ENCODE peak calls at places on chromosomes 5 and 9, in eight cellular contexts. J is epithelial cell of esophagus; O is tibial artery; L is CD4-positive, alpha-beta memory T cell; T is fibroblast of lung; W is pancreas; S is cardiac muscle cell; U is A549. F is an unnamed sample.

GRCh38 chr5:59564895-59565294 is 328.6 kb downstream of the PDE4D start:
- DNase-seq in S (no peak), T (no peak), W (no peak), L (no peak), O (no peak), U (no peak), J (peak; percentile 21), F (no peak)

GRCh38 chr5:35029333-35029732 is 18.4 kb downstream of the AGXT2 start:
- DNase-seq in S (no peak), U (no peak), J (peak; percentile 19), O (no peak), T (peak; percentile 79), L (no peak), W (no peak), F (no peak)

GRCh38 chr9:92133949-92134604 is 18.9 kb upstream of the SPTLC1 start:
- DNase-seq in W (peak; percentile 79), J (peak; percentile 76), T (peak; percentile 72), U (peak; percentile 85), S (peak; percentile 90), L (peak; percentile 67), O (peak; percentile 72), F (peak; percentile 93)

GRCh38 chr5:2093859-2094615 is 211.3 kb upstream of the IRX4 start:
- DNase-seq in U (peak; percentile 55), L (no peak), J (peak; percentile 82), S (no peak), T (peak; percentile 99), W (no peak), O (peak; percentile 51), F (no peak)

GRCh38 chr5:41412496-41412895 is 97.9 kb downstream of the PLCXD3 start:
- DNase-seq in O (no peak), S (peak; percentile 23), J (no peak), W (no peak), T (no peak), U (no peak), L (no peak), F (no peak)

GRCh38 chr9:26437056-26437711 is 455.4 kb downstream of the CAAP1 start:
- DNase-seq in U (no peak), L (no peak), W (no peak), T (no peak), O (no peak), S (no peak), J (no peak), F (no peak)

GRCh38 chr9:650362-650761 is 191.1 kb upstream of the DMRT1 start:
- DNase-seq in W (no peak), J (peak; percentile 50), L (no peak), U (no peak), T (no peak), O (no peak), S (peak; percentile 25), F (peak; percentile 10)

GRCh38 chr5:30324083-30324482 is 869.4 kb upstream of the CDH6 start:
- DNase-seq in O (no peak), S (peak; percentile 5), L (no peak), U (peak; percentile 1), W (no peak), T (no peak), J (no peak), F (no peak)

GRCh38 chr5:73955447-73955846 is 329.5 kb downstream of the ARHGEF28 start:
- DNase-seq in O (no peak), J (no peak), L (no peak), U (no peak), T (no peak), S (no peak), W (no peak), F (no peak)

GRCh38 chr9:72524820-72525539 is 3.6 kb downstream of the TMC1 start:
- DNase-seq in W (peak; percentile 59), S (no peak), U (peak; percentile 94), O (no peak), L (peak; percentile 10), J (peak; percentile 99), T (peak; percentile 92), F (peak; percentile 75)

GRCh38 chr9:35923927-35924763 is 14.9 kb downstream of the SPAAR start:
- DNase-seq in U (peak; percentile 92), J (peak; percentile 89), L (no peak), T (peak; percentile 90), W (no peak), O (no peak), S (no peak), F (peak; percentile 48)

GRCh38 chr5:112097768-112098167 is 321.3 kb downstream of the EPB41L4A start:
- DNase-seq in W (no peak), J (no peak), L (no peak), U (no peak), O (no peak), T (peak; percentile 19), S (no peak), F (no peak)

GRCh38 chr5:140321796-140322195 is 18.9 kb upstream of the PFDN1 start:
- DNase-seq in U (no peak), T (peak; percentile 40), J (no peak), S (no peak), W (no peak), O (peak; percentile 72), L (no peak), F (no peak)

GRCh38 chr5:34509392-34509791 is 146.7 kb upstream of the RAI14 start:
- DNase-seq in U (no peak), J (peak; percentile 93), S (no peak), L (no peak), O (no peak), T (no peak), W (no peak), F (no peak)

GRCh38 chr9:111961575-111961974 is 65.0 kb downstream of the UGCG start:
- DNase-seq in L (no peak), T (peak; percentile 56), U (peak; percentile 84), J (peak; percentile 58), O (no peak), W (peak; percentile 51), S (no peak), F (no peak)

GRCh38 chr5:38825494-38825893 is 20.3 kb upstream of the OSMR start:
- DNase-seq in U (no peak), W (no peak), L (no peak), J (peak; percentile 65), T (peak; percentile 76), S (no peak), O (no peak), F (no peak)

GRCh38 chr5:83577036-83577636 is 105.6 kb downstream of the VCAN start:
- DNase-seq in U (peak; percentile 88), O (no peak), S (no peak), L (no peak), T (no peak), J (peak; percentile 63), W (no peak), F (no peak)

GRCh38 chr5:144812770-144813169 is 642.1 kb downstream of the KCTD16 start:
- DNase-seq in W (no peak), O (peak; percentile 79), L (no peak), T (peak; percentile 96), S (no peak), U (peak; percentile 0), J (peak; percentile 86), F (no peak)

GRCh38 chr9:137156567-137157375 is 13.1 kb downstream of the LRRC26 start:
- DNase-seq in J (peak; percentile 63), O (no peak), U (peak; percentile 58), W (no peak), S (peak; percentile 22), T (peak; percentile 44), L (peak; percentile 43), F (peak; percentile 73)
- H3K4me3 ChIP-seq in J (peak overlapping the region; percentile 15), O (peak overlapping the region; percentile 12), U (no peak overlapping the region), W (no peak overlapping the region), S (no peak overlapping the region), T (peak overlapping the region; percentile 37), L (no peak overlapping the region), F (peak overlapping the region; percentile 17)

DNA sequence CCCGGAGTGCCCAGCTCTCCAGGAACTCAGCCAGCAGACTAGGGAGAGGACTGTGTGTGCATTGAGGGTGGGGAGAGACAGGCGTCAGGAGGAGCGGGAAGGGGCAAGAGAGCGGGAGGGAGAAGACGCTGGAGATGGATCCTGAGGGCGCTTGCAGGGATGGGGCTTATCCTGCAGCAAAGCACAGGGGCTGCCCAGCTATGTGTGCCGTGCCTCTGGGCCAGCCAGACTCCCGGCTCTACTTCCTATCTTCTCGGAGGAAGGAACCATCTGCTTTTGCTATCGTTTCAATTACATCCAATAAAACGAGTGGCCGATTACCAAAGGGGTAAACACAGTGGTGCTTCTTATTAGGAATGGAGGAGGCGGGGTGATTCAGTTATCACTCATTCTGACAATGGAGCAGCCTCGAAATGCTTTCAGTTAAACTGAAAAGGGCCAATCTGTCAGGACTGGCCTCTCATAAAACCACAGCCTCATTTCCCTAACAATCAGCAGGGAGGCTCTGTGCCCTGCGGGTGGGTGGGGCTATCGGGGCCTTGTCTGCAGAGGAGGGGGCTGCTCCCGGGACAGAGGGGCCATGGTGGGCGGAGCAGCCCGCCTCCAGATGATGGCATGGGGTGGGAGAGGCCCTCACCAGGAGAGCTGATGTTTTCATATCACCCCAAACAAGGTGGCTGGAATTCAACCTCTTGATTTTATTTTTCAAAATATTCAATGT is 168.2 kb downstream of the DAB2IP start:
- DNase-seq in S (no peak), T (peak; percentile 31), O (no peak), J (peak; percentile 79), U (no peak), L (no peak), W (no peak), F (peak; percentile 95)
- H3K4me3 ChIP-seq in S (no peak overlapping the region), T (no peak overlapping the region), O (no peak overlapping the region), J (no peak overlapping the region), U (no peak overlapping the region), L (no peak overlapping the region), W (no peak overlapping the region), F (peak overlapping the region; percentile 20)

DNA sequence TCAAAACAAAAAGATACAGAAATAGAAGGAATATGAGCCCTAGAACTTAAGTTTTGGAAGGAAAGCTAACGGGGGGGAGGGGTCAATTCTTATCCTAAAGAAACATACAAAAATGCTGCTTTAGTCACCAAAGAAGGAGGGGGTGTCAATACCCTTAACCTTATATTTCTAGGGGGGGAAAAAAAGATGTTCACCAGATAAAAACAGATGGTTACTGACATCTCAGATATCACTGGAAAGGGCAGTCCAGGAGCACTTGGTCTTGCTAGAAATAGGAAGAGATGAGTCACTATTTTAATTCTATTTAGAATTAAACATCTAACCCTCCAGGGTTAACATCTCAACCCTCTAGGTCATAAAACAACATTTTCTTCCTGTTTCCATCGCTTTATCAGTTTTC is 1.7 kb downstream of the DIAPH1 start:
- DNase-seq in T (no peak), O (no peak), U (no peak), L (no peak), J (no peak), S (no peak), W (no peak), F (no peak)
- H3K4me3 ChIP-seq in T (peak overlapping the region; percentile 79), O (peak overlapping the region; percentile 97), U (peak overlapping the region; percentile 99), L (peak overlapping the region; percentile 33), J (peak overlapping the region; percentile 80), S (no peak overlapping the region), W (peak overlapping the region; percentile 98), F (peak overlapping the region; percentile 95)

GRCh38 chr9:128372784-128373183 is 1.6 kb downstream of the URM1 start:
- DNase-seq in T (peak; percentile 21), S (no peak), U (no peak), O (no peak), L (no peak), J (peak; percentile 40), W (no peak), F (no peak)

GRCh38 chr9:128370367-128370751 is 815 bp upstream of the URM1 start:
- DNase-seq in L (no peak), U (no peak), J (peak; percentile 65), S (peak; percentile 22), O (no peak), W (no peak), T (no peak), F (no peak)

GRCh38 chr9:128370752-128371621 is at the start of gene URM1:
- DNase-seq in O (peak; percentile 92), T (peak; percentile 94), J (peak; percentile 99), S (peak; percentile 96), U (peak; percentile 94), L (peak; percentile 97), W (peak; percentile 92), F (peak; percentile 92)

GRCh38 chr9:128371622-128372117 is 496 bp downstream of the URM1 start:
- DNase-seq in W (no peak), L (no peak), S (no peak), O (no peak), J (no peak), T (no peak), U (no peak), F (no peak)

GRCh38 chr9:128372188-128372641 is 1.0 kb downstream of the URM1 start:
- DNase-seq in S (no peak), W (no peak), U (no peak), J (peak; percentile 60), O (no peak), L (no peak), T (no peak), F (no peak)
- H3K4me3 ChIP-seq in S (peak overlapping the region; percentile 88), W (peak overlapping the region; percentile 78), U (peak overlapping the region; percentile 83), J (peak overlapping the region; percentile 60), O (peak overlapping the region; percentile 92), L (no peak overlapping the region), T (peak overlapping the region; percentile 71), F (peak overlapping the region; percentile 79)